ENCODE peak calls at places on chromosomes 5 and 9, in seven cellular contexts. W, D, R, Z, U, P and Q are unnamed samples.

GRCh38 chr5:151097081-151097480 is 16.2 kb upstream of the TNIP1 start:
- DNase-seq in Z (no peak), W (no peak), D (no peak), R (no peak), U (no peak), P (peak), Q (no peak)

GRCh38 chr9:99199938-99200539 is 21.7 kb downstream of the ALG2 start:
- DNase-seq in U (no peak), D (no peak), W (no peak), Z (no peak), P (no peak), R (no peak), Q (no peak)

GRCh38 chr9:26261503-26262330 is 583.5 kb upstream of the TUSC1 start:
- DNase-seq in W (no peak), P (peak), D (peak), Z (peak), U (no peak), R (peak), Q (peak)

GRCh38 chr5:7916171-7916804 is 47.3 kb downstream of the MTRR start:
- DNase-seq in Z (no peak), D (no peak), U (no peak), W (no peak), P (no peak), R (no peak), Q (no peak)

GRCh38 chr5:64497390-64497789 is 8.4 kb upstream of the RGS7BP start:
- DNase-seq in P (peak), W (peak), R (peak), D (peak), Z (peak), U (no peak), Q (no peak)

GRCh38 chr9:110148384-110148783 is 59.6 kb downstream of the C9orf152 start:
- DNase-seq in W (no peak), D (no peak), U (no peak), R (peak), Z (peak), P (no peak), Q (no peak)

GRCh38 chr5:66595877-66596790 is at the start of gene MAST4:
- DNase-seq in U (peak), W (peak), P (peak), R (peak), D (peak), Z (peak), Q (peak)

GRCh38 chr5:16483361-16483760 is 17.8 kb upstream of the ZNF622 start:
- DNase-seq in Z (no peak), U (no peak), R (no peak), D (no peak), P (no peak), W (no peak), Q (no peak)

GRCh38 chr5:125696762-125697161 is 726.4 kb upstream of the GRAMD2B start:
- DNase-seq in W (no peak), Z (peak), R (peak), D (no peak), P (peak), U (no peak), Q (no peak)

GRCh38 chr5:10975915-10976314 is 214.9 kb upstream of the DAP start:
- DNase-seq in U (no peak), P (no peak), W (no peak), R (no peak), Z (peak), D (no peak), Q (no peak)

GRCh38 chr9:134420281-134420835 is 94.1 kb downstream of the RXRA start:
- DNase-seq in P (no peak), R (no peak), D (no peak), Z (no peak), U (no peak), W (no peak), Q (no peak)

GRCh38 chr5:132754947-132755346 is 7.7 kb downstream of the CCNI2 start:
- DNase-seq in P (no peak), D (peak), R (peak), Z (peak), U (peak), W (no peak), Q (no peak)

GRCh38 chr5:61044545-61044944 is 99.5 kb downstream of the NDUFAF2 start:
- DNase-seq in P (no peak), W (no peak), R (no peak), D (no peak), Z (no peak), U (no peak), Q (no peak)

GRCh38 chr5:138900281-138900965 is 25.3 kb upstream of the LRRTM2 start:
- DNase-seq in W (no peak), U (no peak), Z (peak), P (peak), R (peak), D (no peak), Q (no peak)

GRCh38 chr9:119841005-119841404 is 471.8 kb upstream of the BRINP1 start:
- DNase-seq in P (no peak), U (no peak), R (no peak), Z (no peak), W (no peak), D (no peak), Q (no peak)

GRCh38 chr9:128689820-128690683 is 1.0 kb downstream of the SET start:
- DNase-seq in D (peak), P (no peak), Z (peak), U (no peak), R (peak), W (peak), Q (peak)

GRCh38 chr5:172659909-172660628 is 19.0 kb downstream of the NEURL1B start:
- DNase-seq in W (peak), U (no peak), R (peak), P (no peak), Z (peak), D (peak), Q (peak)

GRCh38 chr9:132596200-132596599 is 13.8 kb downstream of the BARHL1 start:
- DNase-seq in P (no peak), D (no peak), W (no peak), R (no peak), Z (no peak), U (no peak), Q (no peak)

GRCh38 chr9:18274693-18275092 is 199.3 kb upstream of the ADAMTSL1 start:
- DNase-seq in W (no peak), D (no peak), P (no peak), Z (no peak), U (no peak), R (no peak), Q (no peak)

DNA sequence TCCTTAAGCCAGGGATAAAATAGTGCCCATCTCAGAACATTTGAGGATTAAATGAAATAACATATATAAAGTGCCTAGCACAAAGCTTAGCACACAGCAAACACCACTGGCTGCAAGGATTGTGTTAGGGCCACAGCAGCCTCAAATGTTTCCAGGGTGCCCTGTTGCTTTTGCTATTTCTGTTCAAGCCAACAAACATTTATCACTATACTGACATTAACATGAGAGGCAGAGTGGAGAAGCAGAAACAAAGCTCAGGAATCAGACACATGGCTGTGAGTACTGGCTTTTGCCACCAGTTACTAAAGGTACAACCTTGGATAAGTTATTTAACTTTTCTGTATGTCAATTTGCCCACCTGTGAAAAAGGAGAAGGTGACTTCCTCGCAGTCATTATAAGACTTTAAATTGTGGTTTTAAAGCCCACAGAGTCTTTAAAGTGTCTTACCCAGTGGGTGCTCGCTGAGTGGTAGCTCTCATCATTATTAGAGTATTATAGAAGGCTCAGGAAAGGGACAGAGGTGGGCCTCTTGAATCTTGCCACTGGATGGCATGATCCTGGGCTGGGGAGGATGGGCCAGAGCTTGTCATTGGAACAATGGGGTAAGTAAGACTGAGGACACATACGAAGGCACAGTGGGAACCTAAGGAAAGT is 98.3 kb downstream of the MARCHF3 start:
- DNase-seq in P (no peak), Z (no peak), D (no peak), U (no peak), W (no peak), R (no peak), Q (no peak)
- H2BK120ac ChIP-seq in P (no peak), Z (no peak), D (no peak), U (no peak), W (no peak), R (no peak), Q (no peak)

GRCh38 chr9:16343249-16344237 is 526.9 kb downstream of the BNC2 start:
- DNase-seq in D (peak), R (no peak), W (no peak), P (no peak), Z (peak), U (no peak), Q (no peak)
- H3K27ac ChIP-seq in D (no peak), R (no peak), W (no peak), P (peak), Z (no peak), U (no peak), Q (no peak)

DNA sequence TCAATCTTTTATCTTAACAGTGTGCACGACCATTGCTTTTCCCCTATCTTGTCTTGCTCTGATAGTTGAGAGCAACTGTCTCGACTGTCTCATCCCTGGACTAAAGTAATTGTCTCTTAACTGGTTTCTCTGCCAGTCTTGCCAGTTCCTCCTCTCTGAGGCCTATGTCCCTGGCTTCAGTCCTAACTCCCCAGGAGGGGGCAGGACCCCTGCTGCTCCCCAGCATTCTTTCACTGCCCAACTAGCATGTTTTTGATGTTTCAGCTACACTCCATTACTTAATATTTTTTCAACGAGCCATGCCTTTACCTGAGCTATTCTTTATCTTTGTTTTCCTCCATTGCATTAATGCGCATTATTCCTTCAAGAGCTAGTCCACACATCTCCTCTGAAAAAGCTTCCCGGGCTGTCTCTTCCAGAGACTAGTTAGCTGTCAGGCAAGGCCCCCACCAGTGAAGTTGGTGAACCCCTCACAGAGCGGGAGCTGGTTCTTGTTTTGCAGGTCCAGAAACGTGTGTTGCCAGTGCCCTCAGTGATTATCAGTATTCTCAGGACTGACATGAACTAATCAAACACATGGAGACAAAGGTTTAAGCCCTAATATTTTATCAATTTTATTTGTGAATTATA is 291.7 kb upstream of the KCNN2 start:
- DNase-seq in U (no peak), D (peak), W (no peak), P (no peak), R (no peak), Z (no peak), Q (no peak)
- H3K18ac ChIP-seq in U (no peak), D (no peak), W (no peak), P (no peak), R (no peak), Z (no peak), Q (no peak)

GRCh38 chr5:72692273-72692672 is 124.2 kb upstream of the TNPO1 start:
- DNase-seq in R (peak), U (no peak), P (no peak), D (peak), W (no peak), Z (peak), Q (no peak)

GRCh38 chr5:72693001-72693442 is 123.4 kb upstream of the TNPO1 start:
- DNase-seq in W (no peak), P (no peak), R (peak), D (no peak), U (no peak), Z (peak), Q (no peak)

GRCh38 chr5:72693546-72693945 is 122.9 kb upstream of the TNPO1 start:
- DNase-seq in U (no peak), Z (no peak), P (no peak), D (no peak), R (no peak), W (no peak), Q (no peak)

DNA sequence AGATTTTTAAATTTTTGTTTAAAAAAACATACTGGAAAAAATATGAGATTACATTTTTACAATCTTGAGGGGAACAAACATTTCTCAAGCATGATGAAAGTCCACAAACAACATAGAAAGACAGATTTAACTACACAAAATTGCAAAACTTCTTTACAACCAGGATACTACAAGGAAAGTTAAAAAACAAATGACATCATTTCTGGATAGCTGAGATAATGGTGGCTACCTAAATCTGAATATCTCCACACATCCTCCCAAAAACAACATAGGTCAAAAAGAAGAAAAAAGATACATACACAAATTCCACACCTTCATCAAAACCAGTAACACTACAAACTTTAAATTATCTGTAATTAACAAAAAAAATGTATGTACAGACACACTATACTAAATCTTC is 120.8 kb upstream of the TNPO1 start:
- DNase-seq in R (no peak), P (no peak), U (no peak), D (no peak), Z (no peak), W (no peak), Q (no peak)
- H2BK120ac ChIP-seq in R (no peak), P (no peak), U (no peak), D (no peak), Z (no peak), W (no peak), Q (no peak)

GRCh38 chr5:175688352-175689146 is 30.7 kb downstream of the HRH2 start:
- DNase-seq in D (peak), W (no peak), P (no peak), Z (no peak), R (no peak), U (no peak), Q (no peak)
- H3K27ac ChIP-seq in D (peak), W (no peak), P (no peak), Z (no peak), R (no peak), U (no peak), Q (no peak)